ENCODE peak calls at places on chromosomes 5 and 9, in eight cellular contexts. F, B, T, N, W, M, Y and S are unnamed samples.

GRCh38 chr5:96017951-96018350 is 56.3 kb upstream of the ELL2 start:
- DNase-seq in F (no peak), B (no peak), T (no peak), N (peak), W (no peak), M (no peak), Y (peak), S (no peak)

GRCh38 chr5:109329296-109330252 is 80.2 kb downstream of the PJA2 start:
- DNase-seq in F (no peak), B (no peak), T (no peak), N (peak), W (no peak), M (no peak), Y (peak), S (no peak)

GRCh38 chr5:90944116-90944515 is 385.5 kb downstream of the ADGRV1 start:
- DNase-seq in F (no peak), B (no peak), T (no peak), N (no peak), W (no peak), M (no peak), Y (no peak), S (no peak)

GRCh38 chr5:173833200-173833599 is 54.9 kb upstream of the CPEB4 start:
- DNase-seq in F (no peak), B (no peak), T (no peak), N (peak), W (no peak), M (no peak), Y (peak), S (no peak)

GRCh38 chr9:128892223-128892892 is 10.4 kb downstream of the LRRC8A start:
- DNase-seq in F (peak), B (no peak), T (peak), N (peak), W (peak), M (no peak), Y (peak), S (no peak)

GRCh38 chr9:117325789-117326185 is 89.1 kb downstream of the ASTN2 start:
- DNase-seq in F (no peak), B (no peak), T (no peak), N (no peak), W (no peak), M (no peak), Y (no peak), S (no peak)

GRCh38 chr9:134360897-134361296 is 34.6 kb downstream of the RXRA start:
- DNase-seq in F (peak), B (no peak), T (no peak), N (no peak), W (peak), M (no peak), Y (peak), S (no peak)

GRCh38 chr5:139385061-139385889 is 2.2 kb upstream of the SLC23A1 start:
- DNase-seq in F (no peak), B (no peak), T (peak), N (no peak), W (no peak), M (no peak), Y (peak), S (no peak)

GRCh38 chr5:53023969-53024368 is 34.8 kb downstream of the ITGA2 start:
- DNase-seq in F (no peak), B (no peak), T (peak), N (peak), W (no peak), M (no peak), Y (peak), S (no peak)

GRCh38 chr5:154508114-154508513 is 30.1 kb upstream of the HAND1 start:
- DNase-seq in F (no peak), B (no peak), T (no peak), N (no peak), W (no peak), M (no peak), Y (no peak), S (no peak)

GRCh38 chr5:150590979-150591411 is 49.5 kb upstream of the SYNPO start:
- DNase-seq in F (no peak), B (peak), T (peak), N (no peak), W (no peak), M (no peak), Y (no peak), S (peak)

GRCh38 chr9:28735943-28736342 is 1162.7 kb upstream of the C9orf72 start:
- DNase-seq in F (no peak), B (no peak), T (no peak), N (no peak), W (no peak), M (no peak), Y (no peak), S (no peak)

GRCh38 chr5:180331647-180331950 is 21.5 kb downstream of the GFPT2 start:
- DNase-seq in F (no peak), B (no peak), T (no peak), N (no peak), W (no peak), M (no peak), Y (no peak), S (no peak)

GRCh38 chr5:180333661-180334060 is 19.5 kb downstream of the GFPT2 start:
- DNase-seq in F (no peak), B (no peak), T (no peak), N (no peak), W (peak), M (no peak), Y (peak), S (no peak)

GRCh38 chr9:112097712-112098688 is 77.1 kb downstream of the SUSD1 start:
- DNase-seq in F (peak), B (peak), T (peak), N (no peak), W (peak), M (peak), Y (peak), S (peak)

GRCh38 chr5:19608434-19608833 is 379.6 kb downstream of the CDH18 start:
- DNase-seq in F (no peak), B (no peak), T (no peak), N (no peak), W (no peak), M (no peak), Y (peak), S (no peak)

DNA sequence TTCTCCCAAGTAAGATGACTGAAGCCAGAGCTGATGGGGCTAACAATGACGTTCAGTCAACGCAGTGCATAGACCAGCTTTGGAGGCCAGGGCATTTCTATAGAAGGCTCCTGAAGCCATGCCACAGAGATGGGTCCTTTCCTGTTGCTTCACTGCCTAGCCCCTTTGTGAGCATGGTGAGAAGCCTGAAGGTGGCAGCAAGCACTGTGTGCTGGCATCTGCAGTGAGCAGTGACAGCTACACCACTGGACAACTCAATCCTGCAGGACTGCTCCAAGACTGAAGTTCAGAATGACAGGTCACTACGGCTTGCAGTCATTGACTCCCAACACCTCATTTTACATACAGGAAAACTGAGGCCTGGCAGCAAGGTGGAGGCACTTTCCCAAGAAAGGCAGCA is 229.0 kb downstream of the TSSK1B start:
- DNase-seq in F (no peak), B (no peak), T (no peak), N (no peak), W (no peak), M (no peak), Y (no peak), S (no peak)
- TF ChIP-seq CTCF in F (no peak), B (no peak), T (no peak), N (no peak), W (no peak), M (no peak), Y (no peak), S (no peak)

GRCh38 chr5:75664933-75665332 is 52.3 kb downstream of the POC5 start:
- DNase-seq in F (no peak), B (no peak), T (no peak), N (no peak), W (no peak), M (no peak), Y (no peak), S (no peak)

GRCh38 chr5:75668348-75668895 is 48.8 kb downstream of the POC5 start:
- DNase-seq in F (no peak), B (no peak), T (no peak), N (no peak), W (no peak), M (no peak), Y (peak), S (no peak)

GRCh38 chr5:75666801-75667200 is 50.4 kb downstream of the POC5 start:
- DNase-seq in F (no peak), B (no peak), T (no peak), N (no peak), W (no peak), M (no peak), Y (no peak), S (no peak)

GRCh38 chr5:75668988-75669760 is 48.1 kb downstream of the POC5 start:
- DNase-seq in F (peak), B (no peak), T (peak), N (no peak), W (peak), M (no peak), Y (peak), S (no peak)

DNA sequence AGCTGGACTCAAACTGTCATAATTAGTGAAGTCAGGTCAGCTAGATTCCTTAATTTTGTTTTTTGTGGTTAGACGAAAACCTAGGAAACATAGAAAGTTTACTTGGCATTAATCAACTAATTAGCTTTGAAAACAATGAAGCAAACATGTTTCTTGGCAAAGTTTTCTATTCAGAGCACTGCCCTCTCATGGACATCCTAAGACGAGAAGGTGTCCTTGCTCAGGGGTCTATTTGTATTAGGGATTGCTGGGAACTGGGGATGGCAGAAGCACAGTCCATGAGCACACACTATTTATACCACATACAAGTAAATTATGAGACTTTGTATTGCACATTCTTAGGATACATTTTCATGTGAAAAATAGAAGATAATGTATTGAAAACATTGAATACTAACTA is 49.7 kb downstream of the POC5 start:
- DNase-seq in F (no peak), B (no peak), T (no peak), N (no peak), W (no peak), M (no peak), Y (no peak), S (no peak)
- TF ChIP-seq CTCF in F (no peak), B (no peak), T (no peak), N (peak), W (no peak), M (peak), Y (no peak), S (no peak)

GRCh38 chr9:34562136-34562745 is 27.3 kb downstream of the CNTFR start:
- DNase-seq in F (no peak), B (no peak), T (peak), N (no peak), W (no peak), M (no peak), Y (no peak), S (no peak)
- TF ChIP-seq CTCF in F (peak), B (peak), T (peak), N (peak), W (no peak), M (peak), Y (peak), S (peak)

GRCh38 chr9:80496901-80497565 is 925.3 kb downstream of the TLE4 start:
- DNase-seq in F (no peak), B (peak), T (no peak), N (no peak), W (no peak), M (no peak), Y (no peak), S (no peak)

GRCh38 chr9:80501635-80502034 is 929.9 kb downstream of the TLE4 start:
- DNase-seq in F (no peak), B (no peak), T (no peak), N (no peak), W (no peak), M (no peak), Y (no peak), S (no peak)

GRCh38 chr9:80498165-80498564 is 926.4 kb downstream of the TLE4 start:
- DNase-seq in F (no peak), B (no peak), T (no peak), N (no peak), W (no peak), M (no peak), Y (no peak), S (peak)

GRCh38 chr9:80503692-80504400 is 932.1 kb downstream of the TLE4 start:
- DNase-seq in F (no peak), B (no peak), T (no peak), N (no peak), W (no peak), M (no peak), Y (no peak), S (no peak)

DNA sequence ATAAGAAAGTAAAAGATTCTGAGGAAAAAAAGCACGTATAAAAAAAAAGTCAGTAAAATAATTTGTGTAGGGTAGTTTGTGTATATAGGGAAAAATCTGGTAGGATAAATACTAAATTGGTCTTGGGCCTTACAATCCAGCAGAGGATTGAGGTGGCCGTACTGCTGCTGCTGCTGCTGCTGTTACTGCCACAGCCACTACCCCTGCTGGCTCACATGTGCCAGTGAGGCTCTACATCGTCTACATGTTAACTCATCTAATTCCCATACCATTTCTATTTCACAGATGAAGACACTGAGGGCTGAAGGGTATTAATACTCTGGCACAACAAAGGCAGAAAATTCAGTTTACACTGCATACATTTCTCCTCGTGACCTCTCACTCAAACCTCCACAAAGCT is 928.5 kb downstream of the TLE4 start:
- DNase-seq in F (no peak), B (no peak), T (no peak), N (no peak), W (no peak), M (no peak), Y (no peak), S (no peak)
- TF ChIP-seq CTCF in F (no peak), B (no peak), T (no peak), N (no peak), W (no peak), M (no peak), Y (no peak), S (no peak)

DNA sequence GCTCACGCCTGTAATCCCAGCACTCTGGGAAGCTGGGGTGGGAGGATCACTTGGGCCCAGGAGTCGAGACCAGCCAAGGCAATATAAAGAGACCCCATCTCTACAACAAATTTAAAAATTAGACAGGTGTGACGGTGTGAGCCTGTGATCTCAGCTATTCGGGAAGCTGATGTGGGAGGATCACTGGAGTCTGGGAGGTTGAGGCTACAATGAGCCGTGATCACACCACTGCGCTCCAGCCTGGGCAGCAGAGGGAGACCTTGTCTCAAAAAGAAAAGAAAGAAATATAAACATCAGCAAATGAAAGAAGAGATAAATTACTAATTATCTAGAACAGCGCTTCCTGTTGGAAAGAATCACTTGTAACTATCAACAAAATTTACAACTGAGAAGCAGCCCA is 105.0 kb downstream of the MAPKAP1 start:
- DNase-seq in F (no peak), B (peak), T (no peak), N (no peak), W (no peak), M (no peak), Y (no peak), S (no peak)
- TF ChIP-seq CTCF in F (no peak), B (no peak), T (no peak), N (no peak), W (no peak), M (no peak), Y (no peak), S (no peak)

GRCh38 chr5:128199104-128199503 is 115.5 kb downstream of the SLC12A2 start:
- DNase-seq in F (peak), B (no peak), T (no peak), N (no peak), W (no peak), M (no peak), Y (peak), S (no peak)
- TF ChIP-seq CTCF in F (no peak), B (no peak), T (no peak), N (no peak), W (no peak), M (no peak), Y (no peak), S (no peak)

GRCh38 chr5:32042571-32042970 is 131.5 kb downstream of the GOLPH3 start:
- DNase-seq in F (no peak), B (no peak), T (no peak), N (no peak), W (peak), M (no peak), Y (no peak), S (no peak)

GRCh38 chr5:32038537-32038936 is 135.6 kb downstream of the GOLPH3 start:
- DNase-seq in F (no peak), B (no peak), T (no peak), N (no peak), W (no peak), M (no peak), Y (no peak), S (no peak)
- TF ChIP-seq CTCF in F (no peak), B (no peak), T (no peak), N (peak), W (no peak), M (no peak), Y (no peak), S (no peak)

DNA sequence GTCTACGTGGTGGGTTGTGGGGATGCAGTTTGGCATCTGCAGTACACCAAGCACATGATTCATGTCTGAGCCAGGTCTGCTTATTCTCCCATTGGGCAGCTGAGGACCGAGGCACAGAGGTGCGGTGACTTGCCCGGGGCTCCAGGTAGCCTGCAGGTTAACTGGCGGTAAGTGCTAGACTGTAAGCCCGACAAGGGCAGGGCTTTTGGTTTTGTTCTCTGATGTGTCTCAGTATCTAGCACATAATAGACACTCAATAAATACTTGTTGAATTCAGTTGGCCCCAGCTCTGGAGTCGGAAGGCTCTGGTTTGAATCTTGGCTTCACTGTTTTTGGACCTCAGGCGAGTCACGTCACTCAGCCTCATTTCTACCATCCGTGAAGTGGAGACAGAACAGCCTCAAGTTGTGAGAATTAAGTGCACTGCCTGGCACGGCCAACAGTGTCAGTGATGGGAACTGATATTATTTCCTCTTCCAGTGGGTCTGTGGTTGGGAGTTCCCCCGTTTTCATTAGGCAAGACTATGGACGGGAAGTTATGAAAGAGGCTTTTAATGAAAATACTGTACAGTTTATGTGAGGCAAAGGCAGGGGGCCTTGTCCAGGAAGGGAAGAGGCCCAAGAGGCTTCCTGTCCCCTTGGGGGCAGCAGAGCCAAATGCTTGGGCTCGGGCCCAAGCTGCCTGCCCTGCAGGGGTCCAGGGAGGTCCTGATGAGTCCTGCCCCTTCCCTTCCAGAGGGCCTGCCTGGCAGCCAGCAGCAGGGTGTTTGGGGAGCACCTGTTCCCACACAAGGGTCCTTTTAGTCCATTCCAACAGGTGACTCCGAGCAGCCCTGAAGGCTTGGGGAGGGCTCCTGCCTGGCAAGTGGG is 3.3 kb downstream of the PRELID1 start:
- DNase-seq in F (no peak), B (no peak), T (no peak), N (no peak), W (no peak), M (no peak), Y (no peak), S (no peak)
- TF ChIP-seq CTCF in F (no peak), B (no peak), T (no peak), N (no peak), W (no peak), M (no peak), Y (no peak), S (no peak)

DNA sequence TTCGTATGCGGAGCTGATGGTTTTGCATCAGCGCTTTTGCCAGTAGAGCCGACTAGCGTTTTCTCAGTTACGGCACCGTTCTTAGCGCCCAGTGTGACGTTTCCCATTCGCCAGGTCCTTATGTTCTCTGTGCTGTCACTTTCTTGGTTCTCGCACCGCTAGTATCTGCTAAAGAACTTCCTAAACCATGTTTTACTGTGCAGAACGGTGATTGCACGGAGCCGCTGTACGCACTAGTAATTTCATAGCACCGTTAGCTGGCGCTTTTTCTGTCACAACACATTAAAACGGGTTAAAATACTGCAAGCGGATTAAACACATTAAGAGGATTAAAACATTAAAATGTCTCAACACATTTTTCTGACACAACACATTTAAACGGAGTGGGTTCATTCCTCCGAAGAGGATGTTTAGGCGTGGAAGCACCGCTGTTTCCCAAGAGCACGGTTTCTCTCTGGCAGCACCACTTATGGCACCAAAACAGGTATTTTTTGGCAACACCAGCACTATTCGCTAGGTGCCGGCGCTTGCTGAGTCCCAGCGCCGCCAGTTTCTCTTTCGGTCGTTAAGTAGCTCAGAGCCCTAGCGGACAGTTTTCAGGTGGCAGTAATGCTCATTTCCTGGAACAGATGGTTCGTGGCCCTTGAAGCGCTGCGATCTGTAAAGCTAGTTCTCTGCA is 20.4 kb downstream of the ANXA2R start:
- DNase-seq in F (peak), B (peak), T (peak), N (no peak), W (no peak), M (no peak), Y (peak), S (peak)
- TF ChIP-seq CTCF in F (peak), B (peak), T (peak), N (peak), W (peak), M (peak), Y (peak), S (peak)